ENCODE peak calls at places on chromosomes 5 and 9, in six cellular contexts. One of them, this sample, is unnamed.

GRCh38 chr5:40682431-40683017 is 2.8 kb downstream of the PTGER4 start:
- DNase-seq in nephron progenitor cell: no peak
- DNase-seq in NB4: peak
- DNase-seq in endothelial cell: no peak
- DNase-seq in endothelial cell of umbilical vein: peak
- DNase-seq in A549: no peak
- DNase-seq in this sample: no peak

GRCh38 chr5:33641722-33642505 is 201.1 kb downstream of the TARS1 start:
- DNase-seq in nephron progenitor cell: no peak
- DNase-seq in NB4: peak
- DNase-seq in endothelial cell: no peak
- DNase-seq in endothelial cell of umbilical vein: no peak
- DNase-seq in A549: no peak
- DNase-seq in this sample: no peak

GRCh38 chr5:97498657-97499056 is 315.6 kb upstream of the RIOK2 start:
- DNase-seq in nephron progenitor cell: no peak
- DNase-seq in NB4: no peak
- DNase-seq in endothelial cell: no peak
- DNase-seq in endothelial cell of umbilical vein: peak
- DNase-seq in A549: no peak
- DNase-seq in this sample: no peak

GRCh38 chr9:32723801-32724200 is 59.5 kb upstream of the TMEM215 start:
- DNase-seq in nephron progenitor cell: no peak
- DNase-seq in NB4: no peak
- DNase-seq in endothelial cell: no peak
- DNase-seq in endothelial cell of umbilical vein: no peak
- DNase-seq in A549: no peak
- DNase-seq in this sample: no peak

GRCh38 chr9:125746017-125746773 is 978 bp upstream of the PBX3 start:
- DNase-seq in nephron progenitor cell: peak
- DNase-seq in NB4: peak
- DNase-seq in endothelial cell: peak
- DNase-seq in endothelial cell of umbilical vein: peak
- DNase-seq in A549: peak
- DNase-seq in this sample: peak

GRCh38 chr9:130610862-130611689 is 31.7 kb downstream of the FUBP3 start:
- DNase-seq in nephron progenitor cell: no peak
- DNase-seq in NB4: no peak
- DNase-seq in endothelial cell: no peak
- DNase-seq in endothelial cell of umbilical vein: no peak
- DNase-seq in A549: no peak
- DNase-seq in this sample: no peak

GRCh38 chr9:134419684-134420076 is 93.4 kb downstream of the RXRA start:
- DNase-seq in nephron progenitor cell: no peak
- DNase-seq in NB4: no peak
- DNase-seq in endothelial cell: peak
- DNase-seq in endothelial cell of umbilical vein: no peak
- DNase-seq in A549: peak
- DNase-seq in this sample: no peak

GRCh38 chr9:14197459-14197858 is 116.5 kb downstream of the NFIB start:
- DNase-seq in nephron progenitor cell: no peak
- DNase-seq in NB4: no peak
- DNase-seq in endothelial cell: no peak
- DNase-seq in endothelial cell of umbilical vein: no peak
- DNase-seq in A549: no peak
- DNase-seq in this sample: no peak

GRCh38 chr5:81601912-81602311 is 149.0 kb downstream of the SSBP2 start:
- DNase-seq in nephron progenitor cell: no peak
- DNase-seq in NB4: no peak
- DNase-seq in endothelial cell: no peak
- DNase-seq in endothelial cell of umbilical vein: peak
- DNase-seq in A549: no peak
- DNase-seq in this sample: no peak

GRCh38 chr9:132651259-132651658 is 18.5 kb downstream of the DDX31 start:
- DNase-seq in nephron progenitor cell: no peak
- DNase-seq in NB4: peak
- DNase-seq in endothelial cell: peak
- DNase-seq in endothelial cell of umbilical vein: peak
- DNase-seq in A549: no peak
- DNase-seq in this sample: no peak
- TF ChIP-seq CTCF in nephron progenitor cell: no peak
- TF ChIP-seq CTCF in NB4: peak
- TF ChIP-seq CTCF in endothelial cell: peak
- TF ChIP-seq CTCF in endothelial cell of umbilical vein: peak
- TF ChIP-seq CTCF in A549: peak
- TF ChIP-seq CTCF in this sample: peak

DNA sequence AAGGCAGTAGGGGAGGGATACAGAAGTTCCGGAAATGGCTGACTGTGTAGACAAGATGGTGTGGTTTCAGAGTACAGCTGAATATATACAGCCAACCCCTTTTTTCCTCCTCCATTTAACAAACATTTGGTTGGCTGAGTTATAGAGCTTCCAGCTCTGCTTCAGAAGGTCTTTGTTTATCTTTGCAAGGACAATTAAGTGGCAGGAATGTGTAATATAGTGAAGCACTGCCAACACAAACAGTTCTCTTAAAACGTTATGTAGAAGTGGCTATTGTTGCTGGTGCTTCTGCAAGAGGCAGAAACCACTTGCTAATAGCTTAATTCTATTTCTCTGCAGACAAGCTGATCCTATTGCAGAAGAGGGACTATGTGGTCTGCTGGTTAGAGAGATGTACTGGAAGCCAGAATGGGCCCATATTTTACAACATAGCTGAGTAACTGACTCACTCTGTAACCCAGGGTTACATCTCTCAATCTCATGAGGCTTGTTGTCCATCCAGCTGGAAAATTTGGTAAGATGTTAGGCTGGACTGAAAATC is 62.7 kb upstream of the OSMR start:
- DNase-seq in nephron progenitor cell: no peak
- DNase-seq in NB4: peak
- DNase-seq in endothelial cell: no peak
- DNase-seq in endothelial cell of umbilical vein: peak
- DNase-seq in A549: no peak
- DNase-seq in this sample: no peak
- TF ChIP-seq CTCF in nephron progenitor cell: no peak
- TF ChIP-seq CTCF in NB4: no peak
- TF ChIP-seq CTCF in endothelial cell: no peak
- TF ChIP-seq CTCF in endothelial cell of umbilical vein: no peak
- TF ChIP-seq CTCF in A549: no peak
- TF ChIP-seq CTCF in this sample: no peak

GRCh38 chr5:135218486-135218755 is 180.6 kb downstream of the MACROH2A1 start:
- DNase-seq in nephron progenitor cell: no peak
- DNase-seq in NB4: no peak
- DNase-seq in endothelial cell: no peak
- DNase-seq in endothelial cell of umbilical vein: no peak
- DNase-seq in A549: no peak
- DNase-seq in this sample: no peak

GRCh38 chr5:135219868-135220267 is 179.2 kb downstream of the MACROH2A1 start:
- DNase-seq in nephron progenitor cell: no peak
- DNase-seq in NB4: no peak
- DNase-seq in endothelial cell: no peak
- DNase-seq in endothelial cell of umbilical vein: no peak
- DNase-seq in A549: no peak
- DNase-seq in this sample: no peak

GRCh38 chr5:135220394-135221186 is 178.4 kb downstream of the MACROH2A1 start:
- DNase-seq in nephron progenitor cell: no peak
- DNase-seq in NB4: no peak
- DNase-seq in endothelial cell: no peak
- DNase-seq in endothelial cell of umbilical vein: no peak
- DNase-seq in A549: no peak
- DNase-seq in this sample: no peak

GRCh38 chr5:135217669-135218485 is 181.2 kb downstream of the MACROH2A1 start:
- DNase-seq in nephron progenitor cell: peak
- DNase-seq in NB4: peak
- DNase-seq in endothelial cell: peak
- DNase-seq in endothelial cell of umbilical vein: no peak
- DNase-seq in A549: peak
- DNase-seq in this sample: no peak

DNA sequence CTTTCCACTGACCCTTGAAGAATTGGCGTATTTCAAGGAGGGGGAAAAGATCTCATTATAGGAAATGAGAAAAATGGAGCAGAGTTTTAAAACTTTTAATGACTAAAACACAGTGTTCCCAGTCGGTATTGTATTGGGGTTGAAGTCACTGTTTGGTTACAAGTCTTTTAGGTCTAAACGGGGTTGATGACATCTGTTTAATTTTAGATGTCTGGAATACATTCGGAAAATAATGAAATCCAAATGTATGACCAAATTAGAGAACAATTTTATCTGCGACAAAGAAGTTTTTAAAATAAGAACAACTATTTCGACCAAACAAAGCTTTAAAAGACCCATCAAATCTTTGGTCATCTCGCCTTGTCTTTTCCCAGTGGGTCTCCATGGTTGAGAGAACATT is 179.8 kb downstream of the MACROH2A1 start:
- DNase-seq in nephron progenitor cell: no peak
- DNase-seq in NB4: no peak
- DNase-seq in endothelial cell: no peak
- DNase-seq in endothelial cell of umbilical vein: no peak
- DNase-seq in A549: no peak
- DNase-seq in this sample: no peak
- TF ChIP-seq CTCF in nephron progenitor cell: no peak
- TF ChIP-seq CTCF in NB4: no peak
- TF ChIP-seq CTCF in endothelial cell: no peak
- TF ChIP-seq CTCF in endothelial cell of umbilical vein: no peak
- TF ChIP-seq CTCF in A549: no peak
- TF ChIP-seq CTCF in this sample: no peak

DNA sequence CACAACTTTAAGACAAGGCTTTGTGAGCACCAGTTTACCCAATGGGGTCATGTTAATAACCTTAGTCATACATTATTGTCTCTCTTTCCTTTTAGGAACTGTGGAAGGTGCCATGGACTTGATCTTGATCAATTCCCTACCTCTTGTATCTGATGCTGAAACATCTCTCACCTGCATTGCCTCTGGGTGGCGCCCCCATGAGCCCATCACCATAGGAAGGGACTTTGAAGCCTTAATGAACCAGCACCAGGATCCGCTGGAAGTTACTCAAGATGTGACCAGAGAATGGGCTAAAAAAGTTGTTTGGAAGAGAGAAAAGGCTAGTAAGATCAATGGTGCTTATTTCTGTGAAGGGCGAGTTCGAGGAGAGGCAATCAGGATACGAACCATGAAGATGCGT is 48.7 kb downstream of the TEK start:
- DNase-seq in nephron progenitor cell: no peak
- DNase-seq in NB4: no peak
- DNase-seq in endothelial cell: no peak
- DNase-seq in endothelial cell of umbilical vein: no peak
- DNase-seq in A549: no peak
- DNase-seq in this sample: no peak
- TF ChIP-seq CTCF in nephron progenitor cell: no peak
- TF ChIP-seq CTCF in NB4: no peak
- TF ChIP-seq CTCF in endothelial cell: no peak
- TF ChIP-seq CTCF in endothelial cell of umbilical vein: no peak
- TF ChIP-seq CTCF in A549: no peak
- TF ChIP-seq CTCF in this sample: no peak

DNA sequence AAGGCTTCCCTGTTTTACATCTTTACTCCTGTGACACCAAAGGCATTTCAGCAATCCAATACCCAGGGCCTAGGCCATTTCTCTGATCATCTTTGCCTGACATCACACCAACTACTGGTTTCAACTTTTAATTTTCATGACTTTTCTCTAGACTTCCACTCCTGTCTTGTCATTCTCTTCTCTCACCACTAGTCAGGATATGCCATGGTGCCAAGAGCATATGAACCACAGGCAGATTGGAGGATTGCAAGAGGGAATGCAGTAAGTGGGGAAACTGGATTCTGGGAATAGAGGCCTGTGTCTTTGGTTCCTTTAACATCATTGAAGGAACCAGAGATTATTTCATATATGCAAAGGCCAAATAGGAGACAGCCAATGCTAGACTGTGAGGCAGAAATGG is 69.3 kb downstream of the ANKRD31 start:
- DNase-seq in nephron progenitor cell: no peak
- DNase-seq in NB4: no peak
- DNase-seq in endothelial cell: no peak
- DNase-seq in endothelial cell of umbilical vein: no peak
- DNase-seq in A549: peak
- DNase-seq in this sample: no peak
- TF ChIP-seq CTCF in nephron progenitor cell: no peak
- TF ChIP-seq CTCF in NB4: no peak
- TF ChIP-seq CTCF in endothelial cell: peak
- TF ChIP-seq CTCF in endothelial cell of umbilical vein: peak
- TF ChIP-seq CTCF in A549: no peak
- TF ChIP-seq CTCF in this sample: peak

GRCh38 chr5:112492291-112492690 is 73.2 kb upstream of the EPB41L4A start:
- DNase-seq in nephron progenitor cell: peak
- DNase-seq in NB4: peak
- DNase-seq in endothelial cell: peak
- DNase-seq in endothelial cell of umbilical vein: peak
- DNase-seq in A549: peak
- DNase-seq in this sample: no peak

GRCh38 chr5:112485802-112486427 is 66.8 kb upstream of the EPB41L4A start:
- DNase-seq in nephron progenitor cell: no peak
- DNase-seq in NB4: no peak
- DNase-seq in endothelial cell: no peak
- DNase-seq in endothelial cell of umbilical vein: peak
- DNase-seq in A549: no peak
- DNase-seq in this sample: no peak

DNA sequence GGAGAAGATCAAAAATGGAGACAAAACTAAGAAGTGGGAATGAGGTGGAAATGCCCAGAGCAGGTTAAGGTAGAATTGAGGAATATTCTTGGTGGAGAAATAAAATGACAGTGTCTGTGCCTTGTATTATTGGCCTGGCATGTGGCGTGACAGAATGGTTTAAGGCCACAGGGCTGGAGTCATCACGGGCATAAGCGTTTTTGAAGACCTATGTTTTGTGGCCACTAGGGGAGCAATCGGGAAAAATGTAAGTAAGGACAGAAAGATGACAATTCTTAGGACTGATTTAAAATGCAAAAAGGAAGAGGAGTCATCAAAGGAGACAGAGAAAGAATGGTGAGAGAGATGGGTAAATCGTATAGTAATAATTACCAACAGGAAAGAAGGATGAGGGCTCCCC is 72.2 kb upstream of the EPB41L4A start:
- DNase-seq in nephron progenitor cell: no peak
- DNase-seq in NB4: peak
- DNase-seq in endothelial cell: peak
- DNase-seq in endothelial cell of umbilical vein: no peak
- DNase-seq in A549: peak
- DNase-seq in this sample: no peak
- TF ChIP-seq CTCF in nephron progenitor cell: peak
- TF ChIP-seq CTCF in NB4: peak
- TF ChIP-seq CTCF in endothelial cell: peak
- TF ChIP-seq CTCF in endothelial cell of umbilical vein: no peak
- TF ChIP-seq CTCF in A549: peak
- TF ChIP-seq CTCF in this sample: peak

This sample was measured in progenitor cell of endocrine pancreas.